ENCODE peak calls at places on chromosomes 3 and 15, in seven cellular contexts. O, M, U, W, T, B and E are unnamed samples.

GRCh38 chr3:79602385-79602784 is 165.4 kb downstream of the ROBO1 start:
- DNase-seq in M (no peak), W (no peak), B (no peak), O (no peak), T (no peak), U (no peak), E (no peak)

GRCh38 chr3:194711913-194712312 is 26.2 kb downstream of the FAM43A start:
- DNase-seq in B (no peak), U (no peak), T (no peak), W (no peak), O (no peak), M (peak), E (no peak)

GRCh38 chr3:5005367-5005766 is 26.1 kb downstream of the BHLHE40 start:
- DNase-seq in O (no peak), T (no peak), B (peak), W (no peak), U (no peak), M (no peak), E (peak)

GRCh38 chr3:49901351-49902339 is 2.0 kb downstream of the MST1R start:
- DNase-seq in M (no peak), U (no peak), T (no peak), O (no peak), W (no peak), B (no peak), E (no peak)

GRCh38 chr3:100992086-100993033 is 861 bp downstream of the ABI3BP start:
- DNase-seq in U (no peak), B (peak), T (no peak), O (no peak), W (no peak), M (peak), E (no peak)

GRCh38 chr3:117609330-117609729 is 899.8 kb downstream of the TUSC7 start:
- DNase-seq in T (no peak), W (no peak), O (no peak), U (no peak), M (no peak), B (no peak), E (no peak)

GRCh38 chr15:61169904-61170695 is 59.0 kb downstream of the RORA start:
- DNase-seq in U (no peak), T (peak), B (no peak), O (no peak), W (no peak), M (peak), E (no peak)

GRCh38 chr3:118466795-118467330 is 567.8 kb downstream of the IGSF11 start:
- DNase-seq in B (no peak), U (no peak), T (no peak), M (no peak), O (no peak), W (no peak), E (no peak)

GRCh38 chr3:136937886-136938285 is 19.9 kb upstream of the IL20RB start:
- DNase-seq in T (no peak), W (no peak), O (no peak), B (no peak), M (no peak), U (no peak), E (no peak)

GRCh38 chr3:150555859-150556436 is 9.4 kb downstream of the EIF2A start:
- DNase-seq in B (no peak), T (no peak), O (no peak), U (no peak), M (no peak), W (no peak), E (no peak)

GRCh38 chr3:37905987-37906674 is 44.5 kb downstream of the CTDSPL start:
- DNase-seq in B (no peak), T (no peak), M (peak), U (no peak), W (no peak), O (no peak), E (no peak)

GRCh38 chr3:53242155-53242554 is 13.7 kb downstream of the TKT start:
- DNase-seq in M (no peak), U (no peak), B (no peak), W (no peak), O (no peak), T (no peak), E (no peak)

GRCh38 chr3:121752261-121752660 is 2.7 kb upstream of the GOLGB1 start:
- DNase-seq in O (no peak), W (no peak), M (no peak), U (no peak), T (no peak), B (no peak), E (no peak)

GRCh38 chr15:40087095-40087805 is 21.4 kb downstream of the BMF start:
- DNase-seq in O (no peak), B (no peak), T (no peak), U (no peak), W (no peak), M (no peak), E (peak)

GRCh38 chr3:21506061-21506460 is 244.9 kb downstream of the ZNF385D start:
- DNase-seq in U (no peak), B (no peak), W (no peak), O (no peak), M (no peak), T (no peak), E (no peak)

GRCh38 chr3:115341208-115341607 is 194.1 kb upstream of the ZBTB20 start:
- DNase-seq in T (no peak), M (peak), U (no peak), O (no peak), W (no peak), B (no peak), E (no peak)

GRCh38 chr3:115551091-115551490 is 72.2 kb upstream of the GAP43 start:
- DNase-seq in T (no peak), W (no peak), O (no peak), B (no peak), U (no peak), M (no peak), E (no peak)

GRCh38 chr15:64883097-64883581 is 28.6 kb upstream of the ANKDD1A start:
- DNase-seq in M (peak), W (no peak), U (no peak), B (no peak), O (no peak), T (no peak), E (no peak)

GRCh38 chr15:70273808-70274207 is 176.1 kb upstream of the TLE3 start:
- DNase-seq in W (no peak), U (no peak), M (no peak), T (no peak), O (no peak), B (no peak), E (no peak)

GRCh38 chr3:116607205-116607604 is 102.4 kb upstream of the TUSC7 start:
- DNase-seq in M (no peak), U (no peak), O (no peak), T (no peak), B (no peak), W (no peak), E (no peak)

GRCh38 chr15:93110502-93111040 is 21.6 kb upstream of the RGMA start:
- DNase-seq in W (no peak), U (no peak), T (no peak), O (no peak), M (no peak), B (no peak), E (no peak)